ENCODE peak calls at places on chromosome 21, in ten cellular contexts. I is MM.1S, H is fibroblast of lung, G is GM23248, X is H9, K is IMR-90, D is PC-3, Q is neural progenitor cell, B is HCT116, J is Karpas-422. Y is an unnamed sample.

GRCh38 chr21:18548249-18548648 is 144.7 kb upstream of the TMPRSS15 start:
- DNase-seq in I (no peak), H (no peak), G (no peak), X (no peak), K (no peak), D (no peak), Q (no peak), B (no peak), J (no peak), Y (no peak)

GRCh38 chr21:14548751-14549150 is 2.6 kb upstream of the SAMSN1 start:
- DNase-seq in I (no peak), H (no peak), G (no peak), X (no peak), K (no peak), D (peak; percentile 67), Q (no peak), B (no peak), J (no peak), Y (peak; percentile 46)

GRCh38 chr21:27220416-27220815 is 253.5 kb upstream of the ADAMTS5 start:
- DNase-seq in I (no peak), H (no peak), G (peak; percentile 29), X (no peak), K (no peak), D (no peak), Q (no peak), B (no peak), J (no peak), Y (no peak)

GRCh38 chr21:25568230-25568629 is 39.1 kb downstream of the MRPL39 start:
- DNase-seq in I (no peak), H (peak; percentile 80), G (no peak), X (no peak), K (peak; percentile 78), D (no peak), Q (peak; percentile 22), B (no peak), J (no peak), Y (no peak)

GRCh38 chr21:33198346-33199135 is 31.2 kb upstream of the IFNAR2 start:
- DNase-seq in I (no peak), H (peak; percentile 60), G (peak; percentile 67), X (no peak), K (peak; percentile 63), D (no peak), Q (no peak), B (no peak), J (no peak), Y (no peak)

GRCh38 chr21:46538851-46539666 is 65.8 kb downstream of the S100B start:
- DNase-seq in I (no peak), H (no peak), G (no peak), X (no peak), K (no peak), D (no peak), Q (no peak), B (no peak), J (no peak), Y (no peak)

GRCh38 chr21:32499249-32500055 is 85.9 kb downstream of the TCP10L start:
- DNase-seq in I (no peak), H (peak; percentile 82), G (peak; percentile 76), X (no peak), K (peak; percentile 62), D (peak; percentile 44), Q (peak; percentile 23), B (no peak), J (no peak), Y (no peak)

GRCh38 chr21:17045214-17045835 is 467.5 kb upstream of the CXADR start:
- DNase-seq in I (peak; percentile 17), H (peak; percentile 27), G (peak; percentile 53), X (no peak), K (peak; percentile 15), D (peak; percentile 33), Q (no peak), B (no peak), J (peak; percentile 53), Y (peak; percentile 6)

GRCh38 chr21:28949318-28949717 is 43.4 kb downstream of the LTN1 start:
- DNase-seq in I (no peak), H (no peak), G (no peak), X (no peak), K (no peak), D (no peak), Q (no peak), B (no peak), J (no peak), Y (no peak)

GRCh38 chr21:46379105-46379504 is 55.1 kb downstream of the PCNT start:
- DNase-seq in I (no peak), H (no peak), G (no peak), X (no peak), K (no peak), D (no peak), Q (no peak), B (no peak), J (no peak), Y (no peak)

GRCh38 chr21:32955307-32955937 is 70.3 kb upstream of the OLIG2 start:
- DNase-seq in I (no peak), H (no peak), G (no peak), X (no peak), K (no peak), D (no peak), Q (peak; percentile 82), B (no peak), J (no peak), Y (no peak)

GRCh38 chr21:38531610-38532009 is 33.3 kb upstream of the ERG start:
- DNase-seq in I (no peak), H (no peak), G (peak; percentile 86), X (no peak), K (no peak), D (no peak), Q (no peak), B (no peak), J (no peak), Y (no peak)

DNA sequence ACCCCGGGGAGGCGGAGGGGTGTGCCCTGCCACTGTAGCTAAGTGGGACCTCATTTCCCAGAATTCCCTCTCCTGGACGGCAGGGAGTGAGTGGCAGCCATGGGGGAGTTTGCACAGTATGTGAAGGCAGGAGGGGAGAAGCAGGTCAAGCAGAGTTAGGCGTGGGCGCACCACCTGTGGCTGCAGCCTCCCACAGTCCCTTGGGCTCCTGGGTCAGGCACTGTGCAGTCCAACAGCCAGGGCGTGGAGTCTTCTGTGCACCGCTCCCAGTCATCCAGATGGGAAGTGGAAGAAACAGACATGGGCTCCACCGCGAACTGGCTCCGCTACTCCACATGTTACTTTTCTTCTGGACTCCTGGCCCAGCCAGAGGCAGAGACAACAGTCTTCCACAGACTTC is 85.4 kb upstream of the TIAM1 start:
- DNase-seq in I (no peak), H (no peak), G (no peak), X (no peak), K (no peak), D (no peak), Q (no peak), B (no peak), J (no peak), Y (no peak)
- H3K27ac ChIP-seq in I (no peak overlapping the region), H (no peak overlapping the region), G (no peak overlapping the region), X (no peak overlapping the region), K (no peak overlapping the region), D (no peak overlapping the region), Q (no peak overlapping the region), B (no peak overlapping the region), J (no peak overlapping the region), Y (no peak overlapping the region)

GRCh38 chr21:41428311-41428710 is 2.3 kb downstream of the MX1 start:
- DNase-seq in I (no peak), H (no peak), G (no peak), X (no peak), K (no peak), D (no peak), Q (no peak), B (no peak), J (no peak), Y (no peak)

GRCh38 chr21:41427556-41427955 is 1.5 kb downstream of the MX1 start:
- DNase-seq in I (no peak), H (no peak), G (no peak), X (peak; percentile 19), K (no peak), D (no peak), Q (no peak), B (no peak), J (no peak), Y (no peak)

GRCh38 chr21:41426656-41427311 is 745 bp downstream of the MX1 start:
- DNase-seq in I (no peak), H (no peak), G (no peak), X (peak; percentile 33), K (no peak), D (no peak), Q (no peak), B (no peak), J (peak; percentile 46), Y (no peak)

GRCh38 chr21:41425954-41426655 is at the start of gene MX1:
- DNase-seq in I (peak; percentile 98), H (peak; percentile 36), G (peak; percentile 58), X (peak; percentile 56), K (peak; percentile 10), D (peak; percentile 55), Q (peak; percentile 52), B (no peak), J (peak; percentile 87), Y (peak; percentile 31)

GRCh38 chr21:41425588-41425953 is 468 bp upstream of the MX1 start:
- DNase-seq in I (no peak), H (no peak), G (no peak), X (no peak), K (no peak), D (no peak), Q (no peak), B (no peak), J (no peak), Y (no peak)
- H3K9ac ChIP-seq in I (peak overlapping the region; percentile 68), H (peak overlapping the region; percentile 59), G (peak overlapping the region; percentile 66), X (no peak overlapping the region), K (no peak overlapping the region), D (peak overlapping the region; percentile 73), Q (no peak overlapping the region), B (no peak overlapping the region), J (peak overlapping the region; percentile 86), Y (no peak overlapping the region)

GRCh38 chr21:15754640-15755039 is 24.9 kb downstream of the USP25 start:
- DNase-seq in I (no peak), H (peak; percentile 83), G (peak; percentile 61), X (no peak), K (peak; percentile 66), D (peak; percentile 59), Q (no peak), B (no peak), J (no peak), Y (peak; percentile 83)
- H4K20me1 ChIP-seq in I (no peaks in the 10 kb centered on the region), H (no peaks in the 10 kb centered on the region), G (peaks cover 28% of the 10 kb centered on the region), X (no peaks in the 10 kb centered on the region), K (peaks cover 21% of the 10 kb centered on the region), D (peaks cover 37% of the 10 kb centered on the region), Q (no peaks in the 10 kb centered on the region), B (no peaks in the 10 kb centered on the region), J (no peaks in the 10 kb centered on the region), Y (peaks cover 4% of the 10 kb centered on the region)

DNA sequence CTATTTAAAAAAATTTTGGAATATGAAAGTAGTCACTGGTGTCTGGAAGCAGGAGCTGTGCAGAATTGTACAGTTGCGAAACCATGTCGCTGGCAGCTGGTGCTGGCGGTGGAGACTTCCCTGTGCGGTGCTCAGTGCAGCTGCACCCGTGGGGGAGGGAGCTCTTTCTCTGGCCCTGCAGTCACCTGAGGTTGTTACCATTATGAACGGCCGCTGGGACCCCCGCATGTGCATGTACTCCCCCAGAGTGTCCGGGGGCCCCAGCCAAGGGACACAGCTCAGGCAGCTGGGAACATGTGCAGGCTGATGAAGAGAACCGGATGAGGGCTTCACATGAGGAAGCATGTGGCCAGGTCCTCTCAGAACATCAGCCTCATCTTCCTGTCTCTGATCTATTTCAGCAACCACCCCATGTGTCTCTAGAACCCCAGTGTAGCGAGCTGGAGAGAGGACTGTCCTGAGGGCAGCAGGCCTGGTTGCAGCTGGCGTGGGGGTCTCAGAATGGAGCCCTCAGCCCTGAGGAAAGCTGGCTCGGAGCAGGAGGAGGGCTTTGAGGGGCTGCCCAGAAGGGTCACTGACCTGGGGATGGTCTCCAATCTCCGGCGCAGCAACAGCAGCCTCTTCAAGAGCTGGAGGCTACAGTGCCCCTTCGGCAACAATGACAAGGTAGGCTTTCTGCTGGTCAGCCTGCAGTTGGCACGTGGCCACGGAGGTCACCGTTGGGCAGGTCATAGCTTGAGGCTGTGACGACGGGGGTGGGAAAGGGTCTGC is at the start of gene TRPM2:
- DNase-seq in I (no peak), H (no peak), G (peak; percentile 37), X (no peak), K (no peak), D (no peak), Q (no peak), B (no peak), J (no peak), Y (no peak)
- H3K27ac ChIP-seq in I (no peak within 1 kb of the TSS), H (no peak within 1 kb of the TSS), G (no peak within 1 kb of the TSS), X (no peak within 1 kb of the TSS), K (no peak within 1 kb of the TSS), D (no peak within 1 kb of the TSS), Q (no peak within 1 kb of the TSS), B (no peak within 1 kb of the TSS), J (no peak within 1 kb of the TSS), Y (no peak within 1 kb of the TSS)

Y was measured in mammary epithelial cell.